ENCODE peak calls at places on chromosomes 1 and 21, in ten cellular contexts. X, M, T, F, N, E, H, D, R and P are unnamed samples.

GRCh38 chr1:27593341-27594326 is 10.3 kb downstream of the AHDC1 start:
- DNase-seq in X (no peak), M (no peak), T (no peak), F (no peak), N (no peak), E (no peak), H (no peak), D (no peak), R (no peak), P (no peak)

GRCh38 chr1:215636258-215636965 is 69.3 kb downstream of the KCTD3 start:
- DNase-seq in X (peak; percentile 84), M (no peak), T (no peak), F (no peak), N (peak; percentile 84), E (no peak), H (no peak), D (no peak), R (peak; percentile 96), P (no peak)

GRCh38 chr1:10765734-10766478 is 30.5 kb downstream of the CASZ1 start:
- DNase-seq in X (peak; percentile 10), M (no peak), T (no peak), F (no peak), N (no peak), E (peak; percentile 65), H (no peak), D (no peak), R (peak; percentile 83), P (no peak)

GRCh38 chr1:47325530-47325929 is 8.1 kb upstream of the CMPK1 start:
- DNase-seq in X (no peak), M (no peak), T (no peak), F (no peak), N (peak; percentile 15), E (no peak), H (no peak), D (no peak), R (peak; percentile 85), P (no peak)

GRCh38 chr1:67645495-67646144 is 39.4 kb upstream of the GADD45A start:
- DNase-seq in X (peak; percentile 29), M (no peak), T (peak; percentile 54), F (no peak), N (peak; percentile 91), E (no peak), H (peak; percentile 74), D (no peak), R (peak; percentile 93), P (peak; percentile 85)

GRCh38 chr1:169483500-169483966 is 2.2 kb downstream of the SLC19A2 start:
- DNase-seq in X (peak; percentile 35), M (no peak), T (peak; percentile 35), F (no peak), N (peak; percentile 91), E (no peak), H (no peak), D (no peak), R (peak; percentile 56), P (no peak)

GRCh38 chr1:226498690-226499008 is 49.9 kb upstream of the STUM start:
- DNase-seq in X (no peak), M (no peak), T (no peak), F (no peak), N (no peak), E (no peak), H (no peak), D (no peak), R (no peak), P (peak; percentile 22)

GRCh38 chr1:165634154-165634921 is 3.3 kb downstream of the MGST3 start:
- DNase-seq in X (no peak), M (no peak), T (no peak), F (no peak), N (no peak), E (no peak), H (no peak), D (no peak), R (no peak), P (no peak)

GRCh38 chr1:200737647-200738296 is 921 bp upstream of the CAMSAP2 start:
- DNase-seq in X (no peak), M (no peak), T (peak; percentile 29), F (no peak), N (no peak), E (no peak), H (no peak), D (no peak), R (no peak), P (no peak)

GRCh38 chr1:201795066-201795465 is 33.9 kb upstream of the IPO9 start:
- DNase-seq in X (peak; percentile 76), M (no peak), T (no peak), F (no peak), N (peak; percentile 44), E (no peak), H (no peak), D (peak; percentile 50), R (no peak), P (no peak)

GRCh38 chr1:232620356-232620841 is 9.5 kb downstream of the SIPA1L2 start:
- DNase-seq in X (peak; percentile 42), M (no peak), T (peak; percentile 64), F (no peak), N (peak; percentile 82), E (peak; percentile 53), H (peak; percentile 46), D (peak; percentile 48), R (peak; percentile 90), P (no peak)

GRCh38 chr21:31710586-31710985 is 21.3 kb downstream of the SCAF4 start:
- DNase-seq in X (peak; percentile 74), M (no peak), T (no peak), F (no peak), N (peak; percentile 72), E (no peak), H (no peak), D (no peak), R (no peak), P (no peak)

GRCh38 chr1:30697977-30698376 is 25.4 kb downstream of the MATN1 start:
- DNase-seq in X (peak; percentile 63), M (no peak), T (no peak), F (no peak), N (peak; percentile 69), E (no peak), H (no peak), D (peak; percentile 62), R (no peak), P (no peak)

GRCh38 chr1:171292799-171293198 is 21.2 kb upstream of the FMO4 start:
- DNase-seq in X (peak; percentile 45), M (no peak), T (no peak), F (no peak), N (peak; percentile 96), E (no peak), H (no peak), D (no peak), R (no peak), P (no peak)

GRCh38 chr1:13469343-13469742 is 44.5 kb downstream of the LRRC38 start:
- DNase-seq in X (peak; percentile 25), M (no peak), T (no peak), F (no peak), N (no peak), E (no peak), H (peak; percentile 18), D (peak; percentile 71), R (peak; percentile 5), P (no peak)

GRCh38 chr1:248152056-248152827 is 7.3 kb downstream of the OR2M5 start:
- DNase-seq in X (no peak), M (no peak), T (no peak), F (no peak), N (no peak), E (no peak), H (no peak), D (no peak), R (no peak), P (no peak)

GRCh38 chr21:42117229-42118048 is 46.3 kb downstream of the UMODL1 start:
- DNase-seq in X (peak; percentile 88), M (peak; percentile 73), T (peak; percentile 77), F (peak; percentile 77), N (peak; percentile 78), E (peak; percentile 76), H (peak; percentile 67), D (peak; percentile 88), R (peak; percentile 77), P (no peak)

GRCh38 chr1:27940297-27940696 is 5.5 kb downstream of the SMPDL3B start:
- DNase-seq in X (peak; percentile 42), M (peak; percentile 79), T (no peak), F (no peak), N (peak; percentile 24), E (no peak), H (peak; percentile 44), D (peak; percentile 92), R (peak; percentile 37), P (no peak)

GRCh38 chr21:26437326-26438009 is 135.6 kb downstream of the CYYR1 start:
- DNase-seq in X (peak; percentile 51), M (no peak), T (no peak), F (no peak), N (peak; percentile 18), E (no peak), H (no peak), D (no peak), R (no peak), P (no peak)

GRCh38 chr21:38498057-38498833 is at the start of gene ERG:
- DNase-seq in X (no peak), M (no peak), T (no peak), F (peak; percentile 80), N (no peak), E (no peak), H (peak; percentile 30), D (no peak), R (no peak), P (no peak)
- H3K4me3 ChIP-seq in X (no peak within 1 kb of the TSS), M (no peak within 1 kb of the TSS), T (peak within 1 kb of the TSS; percentile 7), F (peak within 1 kb of the TSS; percentile 35), N (no peak within 1 kb of the TSS), E (peak within 1 kb of the TSS; percentile 24), H (peak within 1 kb of the TSS; percentile 66), D (no peak within 1 kb of the TSS), R (no peak within 1 kb of the TSS), P (peak within 1 kb of the TSS; percentile 49)

DNA sequence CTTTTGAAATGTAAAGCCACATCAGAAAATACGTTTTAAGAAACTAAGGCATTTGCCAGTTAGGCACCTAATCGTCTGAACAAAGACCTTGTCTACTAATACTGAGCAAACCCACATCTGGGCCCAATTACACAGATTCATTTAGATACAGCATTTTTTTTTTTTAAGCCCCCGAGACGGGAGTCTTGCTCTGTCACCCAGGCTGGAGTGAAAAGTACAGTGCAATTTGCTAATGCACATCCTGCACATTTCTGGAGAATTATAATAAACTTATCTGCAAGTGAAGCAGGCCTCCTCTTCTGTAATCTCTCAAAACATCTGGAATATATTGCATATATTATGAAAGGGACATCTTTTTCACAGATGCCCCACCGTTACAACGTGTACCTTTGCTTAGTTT is 3.3 kb downstream of the RSRP1 start:
- DNase-seq in X (peak; percentile 45), M (no peak), T (no peak), F (no peak), N (no peak), E (no peak), H (no peak), D (no peak), R (no peak), P (no peak)
- H3K4me3 ChIP-seq in X (peak overlapping the region; percentile 85), M (no peak overlapping the region), T (no peak overlapping the region), F (no peak overlapping the region), N (no peak overlapping the region), E (no peak overlapping the region), H (peak overlapping the region; percentile 96), D (no peak overlapping the region), R (no peak overlapping the region), P (no peak overlapping the region)

GRCh38 chr1:91804546-91805023 is 81.4 kb downstream of the TGFBR3 start:
- DNase-seq in X (no peak), M (peak; percentile 95), T (no peak), F (no peak), N (peak; percentile 92), E (no peak), H (no peak), D (no peak), R (no peak), P (no peak)
- H3K4me3 ChIP-seq in X (no peak overlapping the region), M (peak overlapping the region; percentile 48), T (no peak overlapping the region), F (no peak overlapping the region), N (no peak overlapping the region), E (no peak overlapping the region), H (no peak overlapping the region), D (no peak overlapping the region), R (no peak overlapping the region), P (no peak overlapping the region)

GRCh38 chr1:113770031-113770430 is 10.7 kb upstream of the PHTF1 start:
- DNase-seq in X (no peak), M (no peak), T (no peak), F (no peak), N (no peak), E (no peak), H (no peak), D (no peak), R (no peak), P (no peak)
- H3K4me3 ChIP-seq in X (no peak overlapping the region), M (no peak overlapping the region), T (no peak overlapping the region), F (no peak overlapping the region), N (no peak overlapping the region), E (no peak overlapping the region), H (no peak overlapping the region), D (no peak overlapping the region), R (no peak overlapping the region), P (no peak overlapping the region)